ENCODE peak calls at places on chromosomes 3 and 15, in six cellular contexts. T, H, O, E, R and Z are unnamed samples.

GRCh38 chr15:31342381-31342780 is 15.7 kb downstream of the KLF13 start:
- DNase-seq in H (no peak), O (no peak), E (no peak), R (no peak), T (no peak), Z (no peak)

GRCh38 chr3:194472290-194472920 is 14.4 kb downstream of the ATP13A3 start:
- DNase-seq in E (no peak), O (no peak), T (peak; percentile 82), H (peak; percentile 39), R (peak; percentile 25), Z (peak; percentile 83)

GRCh38 chr15:29708519-29708918 is 113.7 kb downstream of the TJP1 start:
- DNase-seq in T (no peak), O (no peak), E (no peak), H (no peak), R (no peak), Z (no peak)

GRCh38 chr3:146125946-146126345 is 35.0 kb downstream of the PLOD2 start:
- DNase-seq in H (no peak), R (no peak), T (peak; percentile 94), E (no peak), O (no peak), Z (peak; percentile 87)

GRCh38 chr3:81308296-81308695 is 453.1 kb downstream of the GBE1 start:
- DNase-seq in E (no peak), H (no peak), O (no peak), R (no peak), T (peak; percentile 58), Z (no peak)

GRCh38 chr3:185200639-185201038 is 47.8 kb upstream of the C3orf70 start:
- DNase-seq in O (no peak), T (peak; percentile 79), E (no peak), R (no peak), H (no peak), Z (no peak)

GRCh38 chr3:94301346-94301745 is 238.5 kb downstream of the NSUN3 start:
- DNase-seq in E (no peak), T (no peak), R (no peak), H (no peak), O (no peak), Z (no peak)

GRCh38 chr15:90531147-90531546 is 1.4 kb downstream of the CRTC3 start:
- DNase-seq in E (no peak), H (no peak), T (no peak), R (no peak), O (no peak), Z (no peak)

GRCh38 chr3:146131616-146132410 is 29.2 kb downstream of the PLOD2 start:
- DNase-seq in H (no peak), R (peak; percentile 59), E (no peak), O (no peak), T (peak; percentile 91), Z (peak; percentile 95)

GRCh38 chr3:150149651-150150051 is 179.0 kb upstream of the PFN2 start:
- DNase-seq in E (no peak), R (peak; percentile 84), H (no peak), O (no peak), T (peak; percentile 93), Z (peak; percentile 71)

GRCh38 chr15:37056168-37056893 is 44.0 kb downstream of the MEIS2 start:
- DNase-seq in O (no peak), R (no peak), H (peak; percentile 51), E (no peak), T (no peak), Z (no peak)

GRCh38 chr3:50089603-50089945 is 855 bp downstream of the RBM5 start:
- DNase-seq in H (no peak), R (no peak), E (no peak), O (no peak), T (peak; percentile 21), Z (peak; percentile 53)

GRCh38 chr3:50090985-50091384 is 2.3 kb downstream of the RBM5 start:
- DNase-seq in H (no peak), E (no peak), R (no peak), T (no peak), O (no peak), Z (no peak)

GRCh38 chr3:50088725-50089602 is at the start of gene RBM5:
- DNase-seq in O (peak; percentile 93), H (peak; percentile 73), E (peak; percentile 68), R (peak; percentile 87), T (peak; percentile 91), Z (peak; percentile 94)
- H3K23ac ChIP-seq in O (no peak within 1 kb of the TSS), H (peak within 1 kb of the TSS; percentile 76), E (no peak within 1 kb of the TSS), R (no peak within 1 kb of the TSS), T (peak within 1 kb of the TSS; percentile 100), Z (peak within 1 kb of the TSS; percentile 94)

DNA sequence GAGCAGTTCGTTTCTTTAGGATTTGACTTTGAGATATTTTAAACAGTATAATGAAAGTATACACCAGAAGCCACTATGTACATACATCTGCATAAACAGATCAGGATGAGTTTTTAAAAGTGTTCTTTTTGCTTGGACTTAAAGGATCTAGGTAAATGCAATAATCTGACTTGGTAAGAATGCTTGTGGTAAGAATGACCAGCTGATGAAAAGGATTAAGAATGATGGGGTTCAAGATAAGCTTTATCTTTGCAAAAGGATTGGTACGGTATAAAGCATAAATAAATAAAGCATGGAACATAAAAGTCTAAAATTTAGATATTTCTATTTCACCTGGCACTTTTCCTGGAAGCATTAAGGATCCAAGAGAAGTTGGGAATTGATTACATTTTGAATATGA is 9.8 kb upstream of the MME start:
- DNase-seq in E (no peak), T (peak; percentile 45), O (no peak), R (no peak), H (no peak), Z (no peak)
- H2AFZ ChIP-seq in E (no peak overlapping the region), T (no peak overlapping the region), O (no peak overlapping the region), R (no peak overlapping the region), H (no peak overlapping the region), Z (no peak overlapping the region)

GRCh38 chr15:40090774-40091455 is 17.8 kb downstream of the BMF start:
- DNase-seq in E (no peak), T (no peak), H (no peak), R (no peak), O (no peak), Z (no peak)

GRCh38 chr15:40087095-40087805 is 21.4 kb downstream of the BMF start:
- DNase-seq in T (no peak), O (no peak), R (no peak), H (no peak), E (no peak), Z (no peak)

GRCh38 chr15:40088929-40089755 is 19.5 kb downstream of the BMF start:
- DNase-seq in R (no peak), H (no peak), T (peak; percentile 29), O (peak; percentile 78), E (no peak), Z (no peak)

GRCh38 chr15:40085225-40085624 is 23.5 kb downstream of the BMF start:
- DNase-seq in T (peak; percentile 57), E (no peak), R (peak; percentile 46), O (no peak), H (no peak), Z (no peak)

GRCh38 chr15:40087991-40088928 is 20.4 kb downstream of the BMF start:
- DNase-seq in R (peak; percentile 56), T (no peak), E (no peak), O (no peak), H (no peak), Z (peak; percentile 89)
- H2BK5ac ChIP-seq in R (peak overlapping the region; percentile 78), T (peak overlapping the region; percentile 29), E (peak overlapping the region; percentile 76), O (no peak overlapping the region), H (peak overlapping the region; percentile 46), Z (peak overlapping the region; percentile 92)

GRCh38 chr15:56930663-56931313 is 12.3 kb downstream of the TCF12 start:
- DNase-seq in E (no peak), H (no peak), O (no peak), R (no peak), T (peak; percentile 22), Z (no peak)

GRCh38 chr15:56927816-56928215 is 9.4 kb downstream of the TCF12 start:
- DNase-seq in O (no peak), H (peak; percentile 70), R (no peak), T (no peak), E (no peak), Z (no peak)

GRCh38 chr15:56929389-56929788 is 10.9 kb downstream of the TCF12 start:
- DNase-seq in T (peak; percentile 81), R (no peak), H (no peak), E (no peak), O (no peak), Z (peak; percentile 56)

GRCh38 chr15:56931674-56932507 is 13.4 kb downstream of the TCF12 start:
- DNase-seq in E (no peak), T (no peak), H (no peak), O (no peak), R (no peak), Z (no peak)

DNA sequence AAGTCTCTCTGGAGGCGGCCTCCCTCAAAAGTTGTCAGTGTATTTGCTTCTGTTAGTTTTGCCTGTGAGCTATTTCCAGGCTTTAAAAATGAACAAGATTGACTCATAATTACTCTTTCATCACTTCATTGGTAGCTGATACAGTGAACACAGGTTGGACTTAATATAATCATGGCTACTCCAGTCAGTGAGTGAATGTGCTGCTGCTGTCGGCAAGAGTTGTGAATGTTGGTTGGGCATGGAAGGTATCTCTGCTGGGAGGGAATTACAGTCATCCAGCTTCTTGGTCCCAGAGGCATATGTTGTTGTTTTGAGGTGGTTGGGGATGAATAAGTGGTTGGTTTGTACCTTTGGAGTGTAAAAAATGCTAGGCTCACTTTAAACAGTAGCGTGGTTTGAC is 11.5 kb downstream of the TCF12 start:
- DNase-seq in R (no peak), H (no peak), O (no peak), T (no peak), E (no peak), Z (no peak)
- H3K23ac ChIP-seq in R (no peak overlapping the region), H (no peak overlapping the region), O (no peak overlapping the region), T (no peak overlapping the region), E (no peak overlapping the region), Z (no peak overlapping the region)

GRCh38 chr15:51718745-51719144 is 18.7 kb downstream of the LYSMD2 start:
- DNase-seq in T (no peak), H (no peak), E (no peak), O (no peak), R (no peak), Z (no peak)
- H2AFZ ChIP-seq in T (no peak overlapping the region), H (no peak overlapping the region), E (no peak overlapping the region), O (no peak overlapping the region), R (no peak overlapping the region), Z (no peak overlapping the region)

GRCh38 chr3:7630925-7631324 is 770.0 kb downstream of the GRM7 start:
- DNase-seq in T (no peak), H (no peak), O (no peak), E (no peak), R (no peak), Z (peak; percentile 67)
- H2BK5ac ChIP-seq in T (no peak overlapping the region), H (no peak overlapping the region), O (no peak overlapping the region), E (no peak overlapping the region), R (no peak overlapping the region), Z (no peak overlapping the region)